ENCODE peak calls at places on chromosomes 12 and 14, in ten cellular contexts. C is tibial nerve, T is A549, W is tibial artery, Y is HCT116, K is Calu3, F is BJ, P is GM10248, R is PC-3, I is B cell. N is an unnamed sample.
A peak's percentile ranks its signal among the peaks of the same experiment; 100 is the strongest.

GRCh38 chr12:68446896-68447806 is 115.0 kb upstream of the MDM1 start:
- DNase-seq in C (no peak), T (no peak), W (no peak), Y (no peak), K (no peak), F (no peak), P (no peak), R (no peak), I (no peak), N (no peak)

GRCh38 chr14:23641915-23642588 is 5.9 kb downstream of the DHRS2 start:
- DNase-seq in C (no peak), T (no peak), W (no peak), Y (no peak), K (no peak), F (no peak), P (peak; percentile 4), R (no peak), I (no peak), N (no peak)

GRCh38 chr14:97707603-97708002 is 910.4 kb downstream of the VRK1 start:
- DNase-seq in C (no peak), T (no peak), W (no peak), Y (no peak), K (no peak), F (no peak), P (no peak), R (no peak), I (no peak), N (no peak)

GRCh38 chr12:51974646-51975045 is 23.1 kb downstream of the ACVR1B start:
- DNase-seq in C (no peak), T (no peak), W (no peak), Y (no peak), K (no peak), F (no peak), P (no peak), R (no peak), I (no peak), N (no peak)

GRCh38 chr12:39846971-39847661 is 227.5 kb upstream of the ABCD2 start:
- DNase-seq in C (no peak), T (no peak), W (no peak), Y (no peak), K (no peak), F (no peak), P (no peak), R (no peak), I (peak; percentile 9), N (peak; percentile 8)

GRCh38 chr12:91985002-91985767 is 160.5 kb downstream of the BTG1 start:
- DNase-seq in C (no peak), T (no peak), W (no peak), Y (no peak), K (no peak), F (no peak), P (no peak), R (no peak), I (no peak), N (no peak)

GRCh38 chr12:27667540-27667939 is 28.7 kb upstream of the REP15 start:
- DNase-seq in C (no peak), T (no peak), W (peak; percentile 61), Y (no peak), K (no peak), F (no peak), P (no peak), R (peak; percentile 16), I (no peak), N (no peak)

GRCh38 chr14:73261520-73262426 is 24.5 kb downstream of the PAPLN start:
- DNase-seq in C (no peak), T (no peak), W (no peak), Y (no peak), K (no peak), F (no peak), P (no peak), R (no peak), I (no peak), N (no peak)

GRCh38 chr12:88793091-88793490 is 212.8 kb upstream of the KITLG start:
- DNase-seq in C (no peak), T (no peak), W (no peak), Y (no peak), K (no peak), F (no peak), P (no peak), R (peak; percentile 17), I (no peak), N (no peak)

GRCh38 chr14:85527458-85527857 is 2.5 kb upstream of the FLRT2 start:
- DNase-seq in C (no peak), T (no peak), W (no peak), Y (no peak), K (no peak), F (no peak), P (no peak), R (peak; percentile 37), I (no peak), N (peak; percentile 13)

GRCh38 chr14:105322791-105323556 is 8.4 kb downstream of the PACS2 start:
- DNase-seq in C (no peak), T (no peak), W (no peak), Y (no peak), K (no peak), F (no peak), P (no peak), R (no peak), I (no peak), N (no peak)

GRCh38 chr12:129564768-129565167 is 339.1 kb downstream of the TMEM132D start:
- DNase-seq in C (no peak), T (no peak), W (no peak), Y (no peak), K (no peak), F (no peak), P (no peak), R (no peak), I (no peak), N (no peak)

GRCh38 chr12:75921687-75922289 is 109.8 kb downstream of the PHLDA1 start:
- DNase-seq in C (no peak), T (no peak), W (no peak), Y (no peak), K (no peak), F (no peak), P (no peak), R (no peak), I (no peak), N (no peak)

GRCh38 chr14:25006961-25007795 is 42.8 kb downstream of the STXBP6 start:
- DNase-seq in C (no peak), T (peak; percentile 21), W (no peak), Y (no peak), K (peak; percentile 37), F (peak; percentile 85), P (no peak), R (peak; percentile 62), I (no peak), N (no peak)

GRCh38 chr12:108630481-108631207 is 3.0 kb downstream of the SELPLG start:
- DNase-seq in C (no peak), T (no peak), W (no peak), Y (no peak), K (no peak), F (peak; percentile 84), P (no peak), R (peak; percentile 98), I (no peak), N (peak; percentile 92)

GRCh38 chr12:67193705-67194104 is 75.5 kb upstream of the CAND1 start:
- DNase-seq in C (no peak), T (no peak), W (no peak), Y (no peak), K (peak; percentile 39), F (no peak), P (peak; percentile 5), R (peak; percentile 55), I (peak; percentile 10), N (peak; percentile 61)

GRCh38 chr12:63826002-63826585 is 18.4 kb upstream of the SRGAP1 start:
- DNase-seq in C (peak; percentile 34), T (peak; percentile 72), W (no peak), Y (peak; percentile 66), K (no peak), F (no peak), P (peak; percentile 48), R (peak; percentile 80), I (peak; percentile 12), N (peak; percentile 76)

GRCh38 chr12:319116-319515 is 56.5 kb upstream of the SLC6A13 start:
- DNase-seq in C (no peak), T (no peak), W (no peak), Y (no peak), K (no peak), F (no peak), P (no peak), R (no peak), I (no peak), N (no peak)

GRCh38 chr14:102498005-102498677 is 11.4 kb downstream of the ANKRD9 start:
- DNase-seq in C (no peak), T (no peak), W (no peak), Y (no peak), K (no peak), F (no peak), P (no peak), R (peak; percentile 41), I (no peak), N (no peak)
- TF ChIP-seq CTCF in C (no peak), T (peak; percentile 21), W (no peak), Y (peak; percentile 46), K (no peak), F (no peak), P (peak; percentile 13), R (peak; percentile 61), I (no peak), N (no peak)

DNA sequence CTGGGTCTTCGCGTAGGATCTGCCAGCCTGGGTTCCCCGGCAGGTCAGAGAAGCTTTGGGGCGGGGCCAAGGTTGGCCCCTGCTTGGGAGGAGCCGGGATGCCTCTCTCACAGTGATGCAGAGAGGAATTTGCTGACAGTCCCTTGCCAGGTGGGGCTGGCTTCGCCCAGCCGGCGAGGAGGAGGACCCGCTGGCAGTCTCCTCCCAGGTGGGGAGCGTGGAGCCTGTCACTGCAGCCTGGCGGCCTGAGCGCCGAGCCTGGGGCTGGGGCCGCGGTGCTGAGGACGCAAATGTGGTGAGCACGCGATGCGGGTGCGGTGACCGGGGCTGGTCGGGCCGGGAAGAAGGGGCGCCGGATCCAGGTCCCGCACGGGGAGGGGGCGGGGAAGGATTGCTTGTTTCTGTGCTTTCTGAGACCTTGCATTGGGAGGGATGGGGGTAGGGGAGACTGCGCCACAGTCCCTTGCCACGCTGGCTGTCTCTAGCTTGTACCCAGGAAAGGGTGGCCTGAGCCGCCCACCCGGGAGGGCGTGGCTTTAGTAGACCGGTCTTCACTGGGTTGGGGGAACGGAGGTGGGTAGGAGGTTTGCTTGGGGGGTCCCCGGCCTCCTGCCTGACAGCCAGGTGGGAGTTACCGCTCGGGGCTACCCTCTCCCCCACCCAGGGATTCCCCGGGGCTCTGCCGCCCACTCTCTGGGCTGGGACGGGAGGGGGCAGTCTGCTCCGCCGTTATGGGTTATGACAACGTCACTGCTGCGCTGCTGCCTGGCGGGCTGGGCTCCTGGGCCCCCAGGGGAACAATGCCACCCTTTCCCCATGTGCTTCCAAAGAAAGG is at the start of gene TMEM63C:
- DNase-seq in C (no peak), T (peak; percentile 78), W (no peak), Y (peak; percentile 93), K (peak; percentile 77), F (no peak), P (peak; percentile 63), R (peak; percentile 98), I (peak; percentile 62), N (peak; percentile 83)
- TF ChIP-seq CTCF in C (no peak), T (no peak), W (no peak), Y (peak; percentile 12), K (no peak), F (no peak), P (no peak), R (peak; percentile 36), I (no peak), N (no peak)

GRCh38 chr14:31026395-31027096 is 367 bp upstream of the STRN3 start:
- DNase-seq in C (peak; percentile 91), T (peak; percentile 87), W (peak; percentile 96), Y (peak; percentile 92), K (peak; percentile 97), F (peak; percentile 82), P (peak; percentile 95), R (peak; percentile 98), I (peak; percentile 94), N (peak; percentile 96)
- TF ChIP-seq CTCF in C (no peak), T (no peak), W (no peak), Y (no peak), K (no peak), F (no peak), P (no peak), R (no peak), I (no peak), N (no peak)

GRCh38 chr12:120262852-120263724 is 2.4 kb downstream of the PXN start:
- DNase-seq in C (no peak), T (no peak), W (no peak), Y (no peak), K (no peak), F (no peak), P (no peak), R (peak; percentile 31), I (no peak), N (peak; percentile 27)
- TF ChIP-seq CTCF in C (no peak), T (no peak), W (no peak), Y (no peak), K (no peak), F (no peak), P (no peak), R (no peak), I (no peak), N (no peak)